ENCODE peak calls at places on chromosomes 2 and 18, in ten cellular contexts. Y, E, B, T, J, S, U, D, R and M are unnamed samples.

GRCh38 chr18:2147424-2147823 is 423.9 kb downstream of the METTL4 start:
- DNase-seq in Y (no peak), E (no peak), B (no peak), T (no peak), J (no peak), S (no peak), U (no peak), D (no peak), R (no peak), M (no peak)

GRCh38 chr2:43346619-43347018 is 120.2 kb upstream of the ZFP36L2 start:
- DNase-seq in Y (no peak), E (no peak), B (no peak), T (no peak), J (no peak), S (no peak), U (no peak), D (no peak), R (no peak), M (no peak)

GRCh38 chr2:64770781-64771334 is 117.1 kb upstream of the SERTAD2 start:
- DNase-seq in Y (no peak), E (no peak), B (no peak), T (no peak), J (peak; percentile 97), S (no peak), U (no peak), D (no peak), R (no peak), M (no peak)

GRCh38 chr2:60500861-60501260 is 52.6 kb downstream of the BCL11A start:
- DNase-seq in Y (no peak), E (no peak), B (no peak), T (no peak), J (no peak), S (no peak), U (no peak), D (no peak), R (no peak), M (no peak)

GRCh38 chr2:96906719-96907404 is 37.0 kb upstream of the SEMA4C start:
- DNase-seq in Y (no peak), E (no peak), B (no peak), T (peak; percentile 55), J (peak; percentile 53), S (no peak), U (peak; percentile 73), D (no peak), R (no peak), M (no peak)

GRCh38 chr2:7017621-7018260 is 100.5 kb downstream of the RNF144A start:
- DNase-seq in Y (no peak), E (no peak), B (no peak), T (no peak), J (no peak), S (no peak), U (no peak), D (no peak), R (no peak), M (no peak)

GRCh38 chr2:228801451-228801850 is 469.6 kb downstream of the PID1 start:
- DNase-seq in Y (no peak), E (no peak), B (no peak), T (no peak), J (no peak), S (no peak), U (no peak), D (no peak), R (no peak), M (no peak)

GRCh38 chr2:226760412-226761194 is 39.0 kb downstream of the IRS1 start:
- DNase-seq in Y (no peak), E (no peak), B (no peak), T (no peak), J (peak; percentile 91), S (peak; percentile 60), U (no peak), D (peak; percentile 75), R (no peak), M (no peak)

GRCh38 chr18:76256897-76257500 is 238.0 kb downstream of the ZNF516 start:
- DNase-seq in Y (no peak), E (no peak), B (no peak), T (no peak), J (peak; percentile 59), S (peak; percentile 25), U (no peak), D (no peak), R (no peak), M (no peak)

GRCh38 chr2:215657844-215658243 is 222.0 kb upstream of the FN1 start:
- DNase-seq in Y (no peak), E (no peak), B (no peak), T (no peak), J (peak; percentile 96), S (peak; percentile 94), U (no peak), D (peak; percentile 70), R (no peak), M (no peak)

GRCh38 chr2:98472132-98472650 is 27.5 kb downstream of the INPP4A start:
- DNase-seq in Y (peak; percentile 17), E (no peak), B (no peak), T (peak; percentile 43), J (no peak), S (no peak), U (no peak), D (no peak), R (no peak), M (no peak)

GRCh38 chr2:60553496-60553991 is at the start of gene BCL11A:
- DNase-seq in Y (peak; percentile 54), E (no peak), B (no peak), T (peak; percentile 73), J (peak; percentile 56), S (peak; percentile 82), U (no peak), D (no peak), R (no peak), M (no peak)

GRCh38 chr18:12256946-12257345 is 2.8 kb downstream of the CIDEA start:
- DNase-seq in Y (no peak), E (no peak), B (no peak), T (no peak), J (peak; percentile 9), S (no peak), U (no peak), D (no peak), R (no peak), M (no peak)

GRCh38 chr2:216884347-216884746 is 24.5 kb upstream of the TNP1 start:
- DNase-seq in Y (no peak), E (no peak), B (no peak), T (no peak), J (no peak), S (no peak), U (no peak), D (no peak), R (no peak), M (no peak)